ENCODE peak calls at places on chromosomes 13 and 19, in ten cellular contexts. L, A, I, C, K, Y, P, F, T and R are unnamed samples.
A peak's percentile ranks its signal among the peaks of the same experiment; 100 is the strongest.

GRCh38 chr19:53461866-53462265 is 5.7 kb upstream of the ZNF813 start:
- DNase-seq in T (no peak), K (no peak), F (no peak), A (no peak), P (peak; percentile 54), C (no peak), Y (no peak), L (no peak), I (no peak), R (no peak)

GRCh38 chr13:70580825-70581224 is 472.6 kb upstream of the KLHL1 start:
- DNase-seq in F (no peak), K (no peak), P (no peak), C (no peak), L (no peak), I (no peak), T (no peak), A (no peak), Y (no peak), R (no peak)

GRCh38 chr13:110536006-110536693 is 25.4 kb downstream of the RAB20 start:
- DNase-seq in K (no peak), C (peak; percentile 45), T (no peak), P (no peak), L (no peak), A (no peak), I (peak; percentile 79), Y (no peak), F (peak; percentile 54), R (no peak)

GRCh38 chr13:41649659-41650058 is 192.3 kb downstream of the RGCC start:
- DNase-seq in T (no peak), P (peak; percentile 43), I (no peak), K (peak; percentile 49), C (no peak), Y (no peak), A (no peak), L (no peak), F (no peak), R (no peak)

GRCh38 chr13:79525458-79525857 is 44.5 kb downstream of the NDFIP2 start:
- DNase-seq in Y (no peak), P (peak; percentile 69), K (no peak), A (no peak), F (no peak), L (no peak), T (no peak), I (no peak), C (no peak), R (no peak)

GRCh38 chr13:110676511-110677204 is 29.3 kb downstream of the CARS2 start:
- DNase-seq in I (no peak), L (no peak), C (no peak), T (no peak), F (no peak), K (no peak), A (peak; percentile 51), P (no peak), Y (no peak), R (no peak)

GRCh38 chr13:26440111-26440510 is 117.4 kb upstream of the WASF3 start:
- DNase-seq in C (no peak), L (no peak), K (peak; percentile 82), F (no peak), P (no peak), I (no peak), A (no peak), T (no peak), Y (no peak), R (no peak)

GRCh38 chr13:49403966-49404365 is 39.9 kb downstream of the CAB39L start:
- DNase-seq in L (no peak), C (no peak), K (no peak), F (no peak), Y (no peak), T (no peak), A (no peak), I (no peak), P (no peak), R (no peak)

GRCh38 chr13:100627142-100627541 is 38.6 kb upstream of the GGACT start:
- DNase-seq in A (peak; percentile 81), Y (no peak), C (no peak), I (no peak), T (no peak), P (no peak), K (no peak), L (no peak), F (no peak), R (no peak)

GRCh38 chr13:97344250-97345175 is 89.5 kb upstream of the RAP2A start:
- DNase-seq in I (peak; percentile 78), T (no peak), K (peak; percentile 76), P (peak; percentile 68), F (peak; percentile 77), Y (no peak), C (peak; percentile 70), A (no peak), L (peak; percentile 58), R (no peak)

GRCh38 chr13:30125422-30126073 is 181.8 kb downstream of the KATNAL1 start:
- DNase-seq in I (peak; percentile 22), T (no peak), A (no peak), C (no peak), P (peak; percentile 89), F (peak; percentile 42), L (no peak), K (peak; percentile 95), Y (no peak), R (no peak)
- H3K27ac ChIP-seq in I (no peak overlapping the region), T (no peak overlapping the region), A (no peak overlapping the region), C (no peak overlapping the region), P (no peak overlapping the region), F (peak overlapping the region; percentile 53), L (no peak overlapping the region), K (peak overlapping the region; percentile 28), Y (peak overlapping the region; percentile 52), R (peak overlapping the region; percentile 13)

DNA sequence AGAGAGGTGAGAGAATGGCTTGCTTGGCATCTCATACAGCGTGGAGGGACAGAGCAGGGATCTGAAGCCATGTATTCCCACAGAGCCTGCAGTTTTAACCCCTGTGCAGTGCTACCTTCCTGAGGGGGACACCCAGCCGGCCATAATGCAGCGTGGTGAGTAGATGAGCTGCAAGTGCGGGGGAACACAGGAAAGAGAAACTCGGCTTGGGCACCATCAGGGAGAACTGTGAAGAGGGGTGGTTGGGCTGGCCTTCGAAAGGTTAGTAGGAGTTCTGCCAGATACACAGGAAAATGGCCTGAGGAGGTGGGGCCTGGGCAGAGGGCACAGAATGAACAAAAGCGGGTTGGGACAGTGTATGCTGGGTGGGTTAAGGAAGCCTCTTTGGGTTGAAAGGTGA is 88.3 kb downstream of the SIPA1L3 start:
- DNase-seq in T (no peak), A (no peak), P (no peak), C (no peak), F (no peak), K (no peak), I (no peak), L (no peak), Y (no peak), R (no peak)
- H3K4me3 ChIP-seq in T (no peak overlapping the region), A (no peak overlapping the region), P (no peak overlapping the region), C (no peak overlapping the region), F (no peak overlapping the region), K (no peak overlapping the region), I (no peak overlapping the region), L (no peak overlapping the region), Y (no peak overlapping the region), R (no peak overlapping the region)

GRCh38 chr19:41478875-41479756 is 36.2 kb downstream of the ERICH4 start:
- DNase-seq in T (no peak), I (no peak), A (no peak), C (no peak), K (no peak), P (no peak), Y (no peak), L (no peak), F (no peak), R (no peak)

GRCh38 chr19:41480336-41480735 is 37.4 kb downstream of the ERICH4 start:
- DNase-seq in K (no peak), A (no peak), L (no peak), F (peak; percentile 45), Y (no peak), T (no peak), C (no peak), P (no peak), I (peak; percentile 23), R (no peak)

GRCh38 chr19:41478171-41478570 is 35.2 kb downstream of the ERICH4 start:
- DNase-seq in L (no peak), F (no peak), K (no peak), C (no peak), T (no peak), A (no peak), I (no peak), Y (no peak), P (no peak), R (no peak)

GRCh38 chr19:41479757-41480191 is 36.8 kb downstream of the ERICH4 start:
- DNase-seq in P (no peak), T (no peak), C (peak; percentile 69), Y (no peak), F (peak; percentile 62), L (peak; percentile 35), A (no peak), K (no peak), I (peak; percentile 96), R (no peak)

DNA sequence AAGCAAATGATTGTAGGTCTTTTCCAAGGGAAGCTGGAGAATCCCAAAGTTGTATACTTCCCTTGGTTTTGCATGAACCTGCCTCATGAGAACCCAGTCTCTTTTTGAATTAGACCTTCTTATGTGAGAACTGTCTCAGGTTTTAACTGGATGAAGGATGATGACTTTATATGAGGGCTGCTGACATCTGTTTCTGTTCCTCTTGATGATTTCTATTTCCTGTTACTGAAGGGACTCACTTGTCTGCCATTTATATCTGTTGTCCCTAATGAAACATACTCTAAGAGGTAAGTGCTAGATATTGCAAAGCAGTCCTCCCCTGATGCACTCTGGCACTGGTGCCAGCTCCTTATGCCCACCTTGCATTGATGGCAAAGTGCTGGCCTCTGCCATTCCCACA is 33.6 kb downstream of the ERICH4 start:
- DNase-seq in Y (no peak), L (no peak), T (no peak), I (no peak), F (no peak), A (no peak), C (no peak), P (no peak), K (no peak), R (no peak)
- H3K9me3 ChIP-seq in Y (no peaks in the 10 kb centered on the region), L (no peaks in the 10 kb centered on the region), T (no peaks in the 10 kb centered on the region), I (no peaks in the 10 kb centered on the region), F (no peaks in the 10 kb centered on the region), A (no peaks in the 10 kb centered on the region), C (no peaks in the 10 kb centered on the region), P (no peaks in the 10 kb centered on the region), K (no peaks in the 10 kb centered on the region), R (no peaks in the 10 kb centered on the region)

GRCh38 chr13:21012211-21012610 is 49.2 kb downstream of the LATS2 start:
- DNase-seq in Y (no peak), P (no peak), L (no peak), T (no peak), K (no peak), F (no peak), I (no peak), A (no peak), C (no peak), R (no peak)

GRCh38 chr13:21014666-21015170 is 46.7 kb downstream of the LATS2 start:
- DNase-seq in K (peak; percentile 92), A (no peak), I (peak; percentile 77), C (peak; percentile 46), L (peak; percentile 66), T (no peak), F (no peak), Y (no peak), P (peak; percentile 74), R (no peak)

GRCh38 chr13:21012841-21013681 is 48.3 kb downstream of the LATS2 start:
- DNase-seq in A (no peak), P (no peak), T (no peak), F (no peak), C (no peak), L (no peak), Y (no peak), K (peak; percentile 53), I (peak; percentile 54), R (no peak)

GRCh38 chr13:21014139-21014665 is 47.2 kb downstream of the LATS2 start:
- DNase-seq in K (no peak), T (no peak), L (no peak), F (no peak), C (no peak), I (peak; percentile 28), P (no peak), A (no peak), Y (no peak), R (no peak)

GRCh38 chr13:21013682-21014038 is 47.7 kb downstream of the LATS2 start:
- DNase-seq in F (no peak), P (no peak), Y (no peak), K (no peak), C (no peak), A (no peak), T (no peak), I (no peak), L (no peak), R (no peak)
- H3K27ac ChIP-seq in F (peak overlapping the region; percentile 50), P (peak overlapping the region; percentile 97), Y (peak overlapping the region; percentile 73), K (peak overlapping the region; percentile 96), C (peak overlapping the region; percentile 16), A (no peak overlapping the region), T (no peak overlapping the region), I (no peak overlapping the region), L (peak overlapping the region; percentile 74), R (no peak overlapping the region)